ENCODE peak calls at places on chromosomes 5 and 9, in ten cellular contexts. T, E, L, R, G, P, H, D, C and Q are unnamed samples.

GRCh38 chr5:7039058-7039457 is 325.8 kb downstream of the TENT4A start:
- DNase-seq in G (no peak), L (no peak), T (no peak), E (no peak), C (no peak), H (no peak), P (no peak), D (no peak), R (no peak), Q (no peak)

GRCh38 chr5:87499478-87500410 is 87.0 kb upstream of the CCNH start:
- DNase-seq in T (no peak), P (no peak), L (no peak), G (no peak), D (peak; percentile 52), E (no peak), R (no peak), H (no peak), C (no peak), Q (no peak)

GRCh38 chr5:131524431-131524830 is 110.6 kb downstream of the RAPGEF6 start:
- DNase-seq in T (no peak), C (no peak), E (no peak), G (no peak), P (no peak), H (no peak), R (no peak), L (no peak), D (no peak), Q (no peak)

GRCh38 chr5:178201927-178202235 is 2.5 kb upstream of the HNRNPAB start:
- DNase-seq in C (no peak), E (no peak), R (no peak), P (no peak), T (no peak), G (no peak), H (no peak), L (no peak), D (no peak), Q (no peak)

GRCh38 chr5:59559847-59560246 is 333.7 kb downstream of the PDE4D start:
- DNase-seq in L (no peak), H (no peak), E (no peak), C (no peak), T (no peak), P (no peak), R (no peak), G (peak; percentile 96), D (no peak), Q (no peak)

GRCh38 chr9:18743976-18744375 is 270.0 kb downstream of the ADAMTSL1 start:
- DNase-seq in L (no peak), R (no peak), T (no peak), H (no peak), E (no peak), C (no peak), P (no peak), D (peak; percentile 52), G (no peak), Q (no peak)

GRCh38 chr9:106305428-106306133 is 557.4 kb upstream of the ZNF462 start:
- DNase-seq in D (no peak), P (no peak), H (no peak), T (no peak), L (no peak), G (no peak), R (no peak), E (no peak), C (no peak), Q (no peak)

GRCh38 chr5:157961176-157961575 is 102.2 kb upstream of the CLINT1 start:
- DNase-seq in T (no peak), D (no peak), E (no peak), C (no peak), P (no peak), L (no peak), H (no peak), G (no peak), R (no peak), Q (no peak)

GRCh38 chr5:10665799-10666198 is 95.2 kb downstream of the DAP start:
- DNase-seq in G (no peak), H (no peak), T (no peak), D (no peak), R (no peak), P (no peak), C (no peak), L (no peak), E (no peak), Q (no peak)

GRCh38 chr5:91591076-91591475 is 208.0 kb upstream of the ARRDC3 start:
- DNase-seq in L (no peak), H (no peak), G (no peak), P (no peak), D (no peak), E (no peak), C (no peak), T (no peak), R (no peak), Q (no peak)

GRCh38 chr5:139494832-139495231 is 12.3 kb upstream of the STING1 start:
- DNase-seq in H (no peak), G (no peak), L (no peak), P (no peak), D (peak; percentile 64), C (no peak), T (no peak), R (no peak), E (no peak), Q (peak; percentile 23)

GRCh38 chr9:111094433-111095421 is 56.5 kb upstream of the LPAR1 start:
- DNase-seq in C (no peak), H (no peak), D (peak; percentile 90), E (no peak), T (no peak), G (peak; percentile 74), P (no peak), R (no peak), L (no peak), Q (peak; percentile 82)

GRCh38 chr9:126531591-126531990 is 82.1 kb upstream of the LMX1B start:
- DNase-seq in L (no peak), E (no peak), T (no peak), H (no peak), D (no peak), R (no peak), G (no peak), C (no peak), P (no peak), Q (no peak)

GRCh38 chr9:134868751-134869553 is 11.7 kb upstream of the FCN2 start:
- DNase-seq in D (no peak), E (no peak), C (no peak), G (no peak), T (peak; percentile 60), L (peak; percentile 27), H (no peak), R (no peak), P (no peak), Q (no peak)

GRCh38 chr5:98774192-98775046 is 956 bp downstream of the RGMB start:
- DNase-seq in H (peak; percentile 42), L (peak; percentile 84), P (peak; percentile 76), C (peak; percentile 32), G (peak; percentile 63), R (peak; percentile 41), D (peak; percentile 72), T (peak; percentile 84), E (peak; percentile 52), Q (no peak)

GRCh38 chr9:93261735-93262523 is 78.0 kb downstream of the WNK2 start:
- DNase-seq in E (no peak), T (peak; percentile 46), P (peak; percentile 31), G (no peak), R (no peak), H (no peak), D (no peak), C (no peak), L (no peak), Q (no peak)

GRCh38 chr9:32723801-32724200 is 59.5 kb upstream of the TMEM215 start:
- DNase-seq in T (no peak), G (no peak), L (no peak), D (no peak), P (no peak), H (no peak), E (no peak), C (no peak), R (no peak), Q (no peak)

GRCh38 chr9:104906441-104907277 is 21.3 kb downstream of the ABCA1 start:
- DNase-seq in T (no peak), C (no peak), D (peak; percentile 96), L (no peak), E (no peak), H (no peak), G (peak; percentile 91), P (no peak), R (no peak), Q (peak; percentile 87)

GRCh38 chr9:137900584-137901310 is 23.2 kb downstream of the CACNA1B start:
- DNase-seq in C (no peak), G (no peak), L (no peak), E (no peak), H (no peak), P (no peak), D (no peak), T (peak; percentile 23), R (no peak), Q (no peak)

GRCh38 chr5:149227168-149227826 is 44.4 kb upstream of the AFAP1L1 start:
- DNase-seq in E (no peak), G (no peak), D (peak; percentile 72), L (no peak), T (no peak), P (no peak), C (no peak), R (no peak), H (no peak), Q (no peak)

GRCh38 chr5:137233726-137234125 is 265.4 kb downstream of the SPOCK1 start:
- DNase-seq in L (no peak), P (no peak), R (no peak), D (no peak), E (no peak), H (no peak), T (no peak), C (no peak), G (no peak), Q (no peak)

GRCh38 chr9:87280421-87280820 is 217.2 kb upstream of the DAPK1 start:
- DNase-seq in L (no peak), D (no peak), T (no peak), G (peak; percentile 96), R (no peak), E (no peak), C (no peak), P (no peak), H (no peak), Q (peak; percentile 80)

GRCh38 chr5:134590992-134591659 is 41.5 kb downstream of the SAR1B start:
- DNase-seq in R (no peak), E (no peak), C (no peak), G (no peak), L (no peak), T (no peak), D (no peak), H (no peak), P (peak; percentile 23), Q (no peak)

GRCh38 chr5:73901045-73901444 is 275.0 kb downstream of the ARHGEF28 start:
- DNase-seq in C (no peak), L (no peak), G (peak; percentile 50), E (no peak), T (no peak), R (no peak), H (no peak), D (no peak), P (no peak), Q (no peak)

GRCh38 chr9:1171541-1171940 is 121.4 kb downstream of the DMRT2 start:
- DNase-seq in T (no peak), D (no peak), R (no peak), G (no peak), C (no peak), E (no peak), P (no peak), H (no peak), L (no peak), Q (no peak)

GRCh38 chr5:178058321-178059012 is 54.9 kb upstream of the N4BP3 start:
- DNase-seq in G (no peak), H (no peak), D (no peak), R (no peak), E (no peak), C (no peak), P (no peak), L (no peak), T (no peak), Q (no peak)

GRCh38 chr9:112841261-112841660 is 49.4 kb downstream of the SLC46A2 start:
- DNase-seq in R (no peak), T (no peak), D (no peak), H (no peak), G (no peak), L (no peak), C (no peak), P (no peak), E (no peak), Q (no peak)

GRCh38 chr5:24509943-24510342 is 134.8 kb downstream of the CDH10 start:
- DNase-seq in L (no peak), G (no peak), T (no peak), D (no peak), E (no peak), R (no peak), C (no peak), H (no peak), P (no peak), Q (no peak)